ENCODE peak calls at places on chromosomes 4 and X, in nine cellular contexts. U is stimulated activated CD4-positive, alpha-beta T cell treated with anti-CD3 and anti-CD28 coated beads, Interleukin-15, amount 100 ng/mL, for 24 hours; F is upper lobe of right lung; Q is head of caudate nucleus; C is sciatic nerve; I is neural crest cell; B is kidney; J is activated CD4-positive, alpha-beta T cell treated with anti-CD3 and anti-CD28 coated beads, Interleukin-2, amount 50 U/mL, for 4 hours; G is choroid plexus epithelial cell. Y is an unnamed sample.

GRCh38 chrX:22323541-22323940 is 50.8 kb downstream of the CBLL2 start:
- DNase-seq in U (no peak), F (no peak), Q (no peak), C (no peak), I (no peak), B (no peak), J (no peak), G (peak), Y (peak)

GRCh38 chr4:8019396-8020365 is 80.0 kb upstream of the AFAP1 start:
- DNase-seq in U (no peak), F (peak), Q (no peak), C (no peak), I (no peak), B (no peak), J (no peak), G (no peak), Y (no peak)

GRCh38 chrX:10010686-10011085 is 43.5 kb downstream of the CLDN34 start:
- DNase-seq in U (no peak), F (no peak), Q (no peak), C (no peak), I (no peak), B (no peak), J (no peak), G (peak), Y (peak)

GRCh38 chr4:56139241-56139827 is 190.6 kb downstream of the CEP135 start:
- DNase-seq in U (no peak), F (no peak), Q (no peak), C (no peak), I (no peak), B (no peak), J (no peak), G (no peak), Y (no peak)

GRCh38 chr4:104574371-104574770 is 79.7 kb upstream of the CXXC4 start:
- DNase-seq in U (no peak), F (no peak), Q (no peak), C (no peak), I (no peak), B (no peak), J (no peak), G (no peak), Y (no peak)

GRCh38 chrX:105098201-105098600 is 122.3 kb downstream of the TEX13A start:
- DNase-seq in U (no peak), F (no peak), Q (no peak), C (no peak), I (no peak), B (no peak), J (no peak), G (no peak), Y (no peak)

GRCh38 chr4:74768857-74769525 is 25.3 kb downstream of the BTC start:
- DNase-seq in U (no peak), F (no peak), Q (no peak), C (no peak), I (no peak), B (no peak), J (no peak), G (peak), Y (peak)

GRCh38 chr4:146638801-146639351 is at the start of gene POU4F2:
- DNase-seq in U (peak), F (peak), Q (peak), C (no peak), I (peak), B (no peak), J (no peak), G (peak), Y (peak)

GRCh38 chr4:44859477-44859876 is 133.1 kb upstream of the GNPDA2 start:
- DNase-seq in U (no peak), F (no peak), Q (no peak), C (no peak), I (no peak), B (no peak), J (no peak), G (no peak), Y (no peak)

GRCh38 chr4:59612235-59612634 is 1587.9 kb upstream of the ADGRL3 start:
- DNase-seq in U (no peak), F (no peak), Q (no peak), C (no peak), I (no peak), B (no peak), J (no peak), G (peak), Y (peak)

GRCh38 chrX:115388879-115389278 is 99.4 kb downstream of the LUZP4 start:
- DNase-seq in U (no peak), F (no peak), Q (no peak), C (no peak), I (no peak), B (no peak), J (no peak), G (peak), Y (peak)

GRCh38 chr4:101724093-101724492 is 66.4 kb upstream of the BANK1 start:
- DNase-seq in U (no peak), F (no peak), Q (peak), C (no peak), I (no peak), B (no peak), J (no peak), G (no peak), Y (no peak)

GRCh38 chr4:1218892-1219552 is 29.9 kb downstream of the CTBP1 start:
- DNase-seq in U (no peak), F (no peak), Q (no peak), C (no peak), I (no peak), B (no peak), J (no peak), G (no peak), Y (no peak)

GRCh38 chr4:3527914-3528876 is 4.0 kb downstream of the LRPAP1 start:
- DNase-seq in U (no peak), F (peak), Q (peak), C (peak), I (no peak), B (peak), J (no peak), G (no peak), Y (no peak)